ENCODE peak calls at places on chromosome 20, in four cellular contexts. F is left lung, T is vagina, W is Peyer's patch. Q is an unnamed sample.

GRCh38 chr20:52747736-52748135 is 224.4 kb upstream of the TSHZ2 start:
- DNase-seq in F (no peak), T (no peak), W (no peak), Q (no peak)

GRCh38 chr20:16301981-16302380 is 271.3 kb downstream of the KIF16B start:
- DNase-seq in F (no peak), T (no peak), W (no peak), Q (no peak)

GRCh38 chr20:25508083-25508770 is 77.1 kb downstream of the NINL start:
- DNase-seq in F (no peak), T (no peak), W (peak; percentile 84), Q (no peak)

GRCh38 chr20:2889797-2890196 is 16.5 kb downstream of the PTPRA start:
- DNase-seq in F (no peak), T (no peak), W (no peak), Q (no peak)

GRCh38 chr20:325889-326644 is 715 bp downstream of the SOX12 start:
- DNase-seq in F (peak; percentile 69), T (no peak), W (peak; percentile 80), Q (peak; percentile 70)

GRCh38 chr20:35432430-35432735 is 5.6 kb downstream of the GDF5 start:
- DNase-seq in F (no peak), T (no peak), W (no peak), Q (no peak)

GRCh38 chr20:56403465-56403864 is 8.6 kb upstream of the CASS4 start:
- DNase-seq in F (no peak), T (no peak), W (no peak), Q (no peak)

GRCh38 chr20:57735831-57736737 is 26.3 kb upstream of the PMEPA1 start:
- DNase-seq in F (no peak), T (no peak), W (no peak), Q (no peak)

GRCh38 chr20:54221996-54222890 is 14.4 kb downstream of the PFDN4 start:
- DNase-seq in F (no peak), T (no peak), W (no peak), Q (no peak)

GRCh38 chr20:62452475-62453095 is 23.2 kb downstream of the GATA5 start:
- DNase-seq in F (no peak), T (no peak), W (peak; percentile 80), Q (no peak)

GRCh38 chr20:5088688-5089087 is 31.1 kb downstream of the PCNA start:
- DNase-seq in F (no peak), T (no peak), W (peak; percentile 21), Q (no peak)

GRCh38 chr20:9493818-9494217 is 20.6 kb upstream of the LAMP5 start:
- DNase-seq in F (no peak), T (no peak), W (no peak), Q (no peak)

GRCh38 chr20:20201639-20202038 is 149.3 kb downstream of the CFAP61 start:
- DNase-seq in F (no peak), T (no peak), W (no peak), Q (no peak)

GRCh38 chr20:61849822-61850221 is 215.9 kb downstream of the TAF4 start:
- DNase-seq in F (no peak), T (no peak), W (no peak), Q (no peak)

GRCh38 chr20:33649201-33649631 is 12.9 kb upstream of the C20orf144 start:
- DNase-seq in F (no peak), T (no peak), W (no peak), Q (no peak)

GRCh38 chr20:61320617-61321200 is 68.6 kb downstream of the CDH4 start:
- DNase-seq in F (no peak), T (no peak), W (no peak), Q (no peak)

GRCh38 chr20:61435823-61436220 is 183.8 kb downstream of the CDH4 start:
- DNase-seq in F (no peak), T (no peak), W (no peak), Q (no peak)

GRCh38 chr20:10469599-10469998 is 34.5 kb downstream of the SLX4IP start:
- DNase-seq in F (peak; percentile 42), T (no peak), W (peak; percentile 50), Q (no peak)

GRCh38 chr20:5621305-5621704 is 128.9 kb upstream of the SHLD1 start:
- DNase-seq in F (no peak), T (no peak), W (no peak), Q (no peak)

GRCh38 chr20:52864895-52865590 is 107.1 kb upstream of the TSHZ2 start:
- DNase-seq in F (no peak), T (no peak), W (no peak), Q (no peak)

GRCh38 chr20:7505152-7505834 is 435.0 kb downstream of the HAO1 start:
- DNase-seq in F (no peak), T (no peak), W (no peak), Q (no peak)

GRCh38 chr20:41086402-41087324 is 50.7 kb upstream of the PLCG1 start:
- DNase-seq in F (no peak), T (no peak), W (no peak), Q (no peak)

GRCh38 chr20:7579888-7580287 is 360.4 kb downstream of the HAO1 start:
- DNase-seq in F (no peak), T (no peak), W (no peak), Q (no peak)

GRCh38 chr20:24698706-24699206 is 229.3 kb downstream of the SYNDIG1 start:
- DNase-seq in F (no peak), T (no peak), W (no peak), Q (no peak)

GRCh38 chr20:24045621-24046020 is 57.0 kb upstream of the GGTLC1 start:
- DNase-seq in F (no peak), T (no peak), W (no peak), Q (peak; percentile 20)

GRCh38 chr20:35463455-35464300 is 8.3 kb downstream of the CEP250 start:
- DNase-seq in F (no peak), T (no peak), W (peak; percentile 81), Q (peak; percentile 46)

GRCh38 chr20:46289416-46289815 is 18.9 kb downstream of the CDH22 start:
- DNase-seq in F (no peak), T (no peak), W (no peak), Q (no peak)

GRCh38 chr20:52379723-52380336 is 188.3 kb upstream of the ZFP64 start:
- DNase-seq in F (no peak), T (no peak), W (peak; percentile 61), Q (peak; percentile 5)

GRCh38 chr20:25006431-25007167 is 14.0 kb upstream of the APMAP start:
- DNase-seq in F (peak; percentile 27), T (peak; percentile 81), W (peak; percentile 17), Q (no peak)

GRCh38 chr20:31693987-31694661 is 28.5 kb downstream of the BCL2L1 start:
- DNase-seq in F (no peak), T (no peak), W (no peak), Q (no peak)

GRCh38 chr20:21527908-21528307 is 14.0 kb upstream of the NKX2-2 start:
- DNase-seq in F (no peak), T (no peak), W (no peak), Q (no peak)

GRCh38 chr20:21528870-21529269 is 15.0 kb upstream of the NKX2-2 start:
- DNase-seq in F (no peak), T (no peak), W (no peak), Q (no peak)

GRCh38 chr20:21526776-21527175 is 12.9 kb upstream of the NKX2-2 start:
- DNase-seq in F (no peak), T (no peak), W (no peak), Q (no peak)

GRCh38 chr20:21534453-21534852 is 20.6 kb upstream of the NKX2-2 start:
- DNase-seq in F (peak; percentile 51), T (no peak), W (no peak), Q (no peak)

GRCh38 chr20:21529863-21530262 is 16.0 kb upstream of the NKX2-2 start:
- DNase-seq in F (no peak), T (peak; percentile 4), W (no peak), Q (no peak)
- TF ChIP-seq CTCF in F (no peak), T (no peak), W (no peak), Q (peak; percentile 44)

GRCh38 chr20:38159539-38159938 is 5.5 kb downstream of the TGM2 start:
- DNase-seq in F (no peak), T (no peak), W (no peak), Q (no peak)
- H3K4me1 ChIP-seq in F (peaks cover 71% of the 10 kb centered on the region), T (peaks cover 52% of the 10 kb centered on the region), W (no peaks in the 10 kb centered on the region), Q (no peaks in the 10 kb centered on the region)

DNA sequence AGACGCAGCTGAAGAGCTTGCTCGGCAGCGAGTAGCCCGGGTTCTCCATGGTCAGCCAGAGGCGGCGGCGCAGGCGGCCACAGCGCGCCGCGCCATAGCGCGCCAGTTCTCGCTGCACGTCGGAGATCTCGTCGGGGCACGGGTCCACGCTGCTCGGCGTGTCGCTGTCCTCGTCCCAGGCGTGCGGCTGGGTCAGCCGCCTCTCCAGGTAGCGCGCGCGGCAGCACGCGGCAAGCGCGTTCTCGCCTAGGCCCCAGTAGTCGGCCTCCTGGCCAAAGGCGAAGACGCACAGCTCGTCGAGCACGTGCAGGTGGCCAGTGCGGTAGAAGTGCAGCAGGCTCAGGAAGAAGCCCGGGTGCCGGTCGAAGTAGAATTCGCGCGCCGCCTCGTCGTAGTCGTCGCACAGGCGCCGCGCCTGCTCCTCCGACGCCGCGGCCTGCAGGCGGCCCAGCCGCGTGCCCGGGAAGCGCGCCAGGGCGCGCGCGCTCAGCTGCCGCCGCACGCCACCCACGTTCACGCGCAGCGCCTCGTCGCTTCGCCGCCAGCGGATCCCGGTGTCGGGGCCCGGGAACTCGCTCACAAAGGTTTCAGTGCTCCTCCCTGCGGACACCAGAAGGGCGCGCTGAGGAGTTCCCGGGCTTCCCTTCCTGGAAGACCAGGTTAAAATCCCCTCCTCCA is 2.7 kb downstream of the KCNS1 start:
- DNase-seq in F (no peak), T (no peak), W (no peak), Q (no peak)
- H3K4me3 ChIP-seq in F (peak overlapping the region; percentile 23), T (peak overlapping the region; percentile 0), W (no peak overlapping the region), Q (peak overlapping the region; percentile 29)

DNA sequence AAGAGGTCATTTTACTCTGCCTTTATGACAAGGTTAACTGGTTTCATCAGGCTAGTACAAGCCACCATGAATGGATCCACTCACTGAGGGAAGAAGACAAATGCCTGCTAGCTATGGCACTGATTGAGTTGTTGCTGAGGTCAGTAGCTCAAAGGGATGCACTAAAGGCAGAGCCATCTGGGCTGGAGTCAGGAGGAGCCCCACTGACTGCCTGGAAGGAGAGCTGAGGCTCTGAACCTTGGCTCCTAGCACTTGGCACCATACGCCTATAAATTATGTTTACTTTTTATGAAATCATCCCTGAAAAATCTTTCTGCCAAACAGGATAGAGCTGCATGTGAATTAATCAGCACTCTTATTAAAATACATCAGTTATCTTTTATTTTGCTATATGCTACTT is 104.6 kb downstream of the DTD1 start:
- DNase-seq in F (no peak), T (no peak), W (no peak), Q (no peak)
- TF ChIP-seq CTCF in F (no peak), T (no peak), W (no peak), Q (no peak)

GRCh38 chr20:17571153-17571527 is 1.3 kb downstream of the DSTN start:
- DNase-seq in F (no peak), T (no peak), W (no peak), Q (no peak)
- H3K4me1 ChIP-seq in F (peaks cover 56% of the 10 kb centered on the region), T (peaks cover 62% of the 10 kb centered on the region), W (no peaks in the 10 kb centered on the region), Q (peaks cover 24% of the 10 kb centered on the region)

DNA sequence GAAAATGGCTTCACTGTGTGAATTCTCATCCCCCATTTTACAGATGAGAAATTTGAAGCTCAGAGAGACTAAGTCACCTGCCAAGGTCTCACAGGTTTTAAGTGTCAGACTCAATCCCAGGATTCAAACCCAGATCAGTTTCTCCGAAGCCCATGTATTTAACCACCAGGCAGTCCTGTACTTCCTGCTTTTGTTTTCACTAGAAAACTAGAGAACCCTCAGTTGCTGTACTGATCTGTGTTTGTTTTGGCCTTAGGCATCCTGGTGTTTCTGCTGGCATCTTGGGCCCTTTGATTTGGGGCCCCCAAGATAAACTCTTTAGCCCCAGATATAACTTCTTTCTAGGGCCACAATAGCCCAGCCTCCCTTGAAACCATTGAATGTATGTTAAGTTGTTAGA is 36.5 kb downstream of the PPP1R16B start:
- DNase-seq in F (no peak), T (no peak), W (no peak), Q (no peak)
- H3K4me3 ChIP-seq in F (no peak overlapping the region), T (no peak overlapping the region), W (no peak overlapping the region), Q (no peak overlapping the region)

GRCh38 chr20:49278036-49278816 is at the start of gene ZNFX1:
- DNase-seq in F (peak; percentile 99), T (peak; percentile 97), W (peak; percentile 100), Q (peak; percentile 99)
- TF ChIP-seq CTCF in F (no peak), T (no peak), W (peak; percentile 5), Q (no peak)

Q was measured in CD8-positive, alpha-beta T cell.